ENCODE peak calls at places on chromosomes 1 and 21, in ten cellular contexts. One of them, this sample, is unnamed.

GRCh38 chr1:236280438-236281285 is 1.1 kb downstream of the ERO1B start:
- DNase-seq in tibial nerve: no peak
- DNase-seq in H54: no peak
- DNase-seq in heart left ventricle: peak
- DNase-seq in ovary: no peak
- DNase-seq in adrenal gland: peak
- DNase-seq in HCT116: no peak
- DNase-seq in lower leg skin: peak
- DNase-seq in NB4: no peak
- DNase-seq in IMR-90: no peak
- DNase-seq in this sample: no peak

GRCh38 chr21:17352937-17353655 is 159.7 kb upstream of the CXADR start:
- DNase-seq in NB4: no peak
- DNase-seq in heart left ventricle: no peak
- DNase-seq in adrenal gland: no peak
- DNase-seq in HCT116: no peak
- DNase-seq in IMR-90: no peak
- DNase-seq in H54: no peak
- DNase-seq in ovary: no peak
- DNase-seq in lower leg skin: no peak
- DNase-seq in tibial nerve: no peak
- DNase-seq in this sample: no peak

GRCh38 chr1:116374340-116375164 is 1.5 kb downstream of the ATP1A1 start:
- DNase-seq in NB4: peak
- DNase-seq in ovary: no peak
- DNase-seq in tibial nerve: no peak
- DNase-seq in IMR-90: no peak
- DNase-seq in heart left ventricle: no peak
- DNase-seq in lower leg skin: no peak
- DNase-seq in HCT116: no peak
- DNase-seq in adrenal gland: no peak
- DNase-seq in H54: no peak
- DNase-seq in this sample: no peak

GRCh38 chr1:202593845-202594244 is 116.4 kb downstream of the SYT2 start:
- DNase-seq in NB4: no peak
- DNase-seq in lower leg skin: no peak
- DNase-seq in IMR-90: peak
- DNase-seq in ovary: no peak
- DNase-seq in adrenal gland: no peak
- DNase-seq in tibial nerve: no peak
- DNase-seq in H54: peak
- DNase-seq in HCT116: peak
- DNase-seq in heart left ventricle: no peak
- DNase-seq in this sample: no peak

GRCh38 chr1:170168263-170168662 is 22.5 kb downstream of the NTMT2 start:
- DNase-seq in NB4: no peak
- DNase-seq in lower leg skin: no peak
- DNase-seq in IMR-90: peak
- DNase-seq in H54: peak
- DNase-seq in tibial nerve: no peak
- DNase-seq in ovary: no peak
- DNase-seq in adrenal gland: no peak
- DNase-seq in heart left ventricle: no peak
- DNase-seq in HCT116: no peak
- DNase-seq in this sample: no peak

GRCh38 chr21:33395866-33396265 is 7.3 kb upstream of the IFNGR2 start:
- DNase-seq in H54: peak
- DNase-seq in tibial nerve: no peak
- DNase-seq in ovary: no peak
- DNase-seq in heart left ventricle: no peak
- DNase-seq in IMR-90: peak
- DNase-seq in lower leg skin: no peak
- DNase-seq in NB4: peak
- DNase-seq in adrenal gland: no peak
- DNase-seq in HCT116: no peak
- DNase-seq in this sample: no peak

GRCh38 chr1:200157718-200158117 is 130.2 kb downstream of the NR5A2 start:
- DNase-seq in lower leg skin: no peak
- DNase-seq in IMR-90: no peak
- DNase-seq in NB4: no peak
- DNase-seq in adrenal gland: no peak
- DNase-seq in HCT116: no peak
- DNase-seq in ovary: no peak
- DNase-seq in tibial nerve: no peak
- DNase-seq in H54: no peak
- DNase-seq in heart left ventricle: no peak
- DNase-seq in this sample: no peak

GRCh38 chr1:14516974-14517812 is 81.3 kb upstream of the KAZN start:
- DNase-seq in H54: peak
- DNase-seq in heart left ventricle: no peak
- DNase-seq in ovary: no peak
- DNase-seq in HCT116: no peak
- DNase-seq in adrenal gland: peak
- DNase-seq in tibial nerve: no peak
- DNase-seq in NB4: no peak
- DNase-seq in lower leg skin: peak
- DNase-seq in IMR-90: peak
- DNase-seq in this sample: no peak

GRCh38 chr1:221284028-221284427 is 404.8 kb downstream of the HLX start:
- DNase-seq in HCT116: peak
- DNase-seq in NB4: no peak
- DNase-seq in heart left ventricle: no peak
- DNase-seq in IMR-90: peak
- DNase-seq in H54: no peak
- DNase-seq in lower leg skin: no peak
- DNase-seq in adrenal gland: no peak
- DNase-seq in ovary: no peak
- DNase-seq in tibial nerve: no peak
- DNase-seq in this sample: no peak

GRCh38 chr1:209643295-209644020 is 8.8 kb downstream of the LAMB3 start:
- DNase-seq in adrenal gland: peak
- DNase-seq in NB4: no peak
- DNase-seq in heart left ventricle: peak
- DNase-seq in lower leg skin: no peak
- DNase-seq in HCT116: no peak
- DNase-seq in tibial nerve: no peak
- DNase-seq in IMR-90: no peak
- DNase-seq in H54: no peak
- DNase-seq in ovary: peak
- DNase-seq in this sample: peak

GRCh38 chr1:211932581-211933010 is 102.0 kb upstream of the LPGAT1 start:
- DNase-seq in heart left ventricle: no peak
- DNase-seq in tibial nerve: no peak
- DNase-seq in adrenal gland: no peak
- DNase-seq in IMR-90: no peak
- DNase-seq in HCT116: no peak
- DNase-seq in H54: no peak
- DNase-seq in NB4: peak
- DNase-seq in lower leg skin: no peak
- DNase-seq in ovary: no peak
- DNase-seq in this sample: peak

GRCh38 chr1:20325844-20326323 is 35.2 kb downstream of the VWA5B1 start:
- DNase-seq in heart left ventricle: no peak
- DNase-seq in NB4: no peak
- DNase-seq in lower leg skin: no peak
- DNase-seq in tibial nerve: no peak
- DNase-seq in ovary: no peak
- DNase-seq in IMR-90: peak
- DNase-seq in H54: no peak
- DNase-seq in HCT116: no peak
- DNase-seq in adrenal gland: no peak
- DNase-seq in this sample: no peak

DNA sequence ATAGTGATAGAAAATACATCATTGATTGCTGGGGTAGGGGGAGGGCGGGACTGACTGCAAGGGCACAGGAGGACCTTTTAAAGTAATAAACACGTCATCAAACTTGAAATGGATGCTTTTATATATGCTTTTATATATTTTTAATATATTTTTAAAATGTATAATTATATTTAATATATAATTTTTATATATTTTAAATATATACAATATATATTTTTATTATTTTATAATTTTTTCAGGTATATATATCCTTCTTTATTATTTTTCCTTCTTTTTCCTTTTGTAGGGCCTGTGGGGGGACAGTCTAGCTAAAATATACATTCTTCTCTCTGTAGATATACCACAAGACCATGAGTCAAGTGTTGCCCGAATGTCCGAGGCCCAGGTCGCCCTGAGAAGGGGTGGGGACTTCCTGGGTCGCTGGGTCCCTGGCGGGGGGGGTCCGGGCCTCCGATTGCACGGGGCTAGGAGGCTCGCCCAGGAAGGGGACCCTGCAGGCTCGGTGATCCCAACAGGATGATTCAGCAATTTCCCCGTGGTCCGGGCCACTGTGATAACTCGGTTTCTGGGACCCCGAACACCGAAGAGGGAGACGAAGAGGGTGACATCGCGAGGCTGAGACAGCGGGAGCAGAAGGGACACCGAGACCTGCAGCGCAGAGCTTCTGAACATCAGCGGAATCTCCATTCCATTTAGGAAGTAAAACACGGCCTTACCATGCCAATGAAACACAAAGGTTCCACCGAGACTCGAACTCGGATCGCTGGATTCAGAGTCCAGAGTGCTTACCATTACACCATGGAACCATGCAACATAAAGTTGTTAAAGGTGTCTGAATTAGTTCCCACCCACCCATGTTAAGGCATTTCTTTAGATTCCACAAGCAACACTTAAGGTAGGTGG is 112.5 kb upstream of the NBPF11 start:
- DNase-seq in IMR-90: peak
- DNase-seq in lower leg skin: no peak
- DNase-seq in adrenal gland: no peak
- DNase-seq in NB4: peak
- DNase-seq in heart left ventricle: no peak
- DNase-seq in ovary: peak
- DNase-seq in H54: no peak
- DNase-seq in tibial nerve: no peak
- DNase-seq in HCT116: peak
- DNase-seq in this sample: no peak
- TF ChIP-seq POLR2A in IMR-90: no peak
- TF ChIP-seq POLR2A in lower leg skin: no peak
- TF ChIP-seq POLR2A in adrenal gland: no peak
- TF ChIP-seq POLR2A in NB4: no peak
- TF ChIP-seq POLR2A in heart left ventricle: no peak
- TF ChIP-seq POLR2A in ovary: no peak
- TF ChIP-seq POLR2A in H54: no peak
- TF ChIP-seq POLR2A in tibial nerve: no peak
- TF ChIP-seq POLR2A in HCT116: peak
- TF ChIP-seq POLR2A in this sample: no peak

DNA sequence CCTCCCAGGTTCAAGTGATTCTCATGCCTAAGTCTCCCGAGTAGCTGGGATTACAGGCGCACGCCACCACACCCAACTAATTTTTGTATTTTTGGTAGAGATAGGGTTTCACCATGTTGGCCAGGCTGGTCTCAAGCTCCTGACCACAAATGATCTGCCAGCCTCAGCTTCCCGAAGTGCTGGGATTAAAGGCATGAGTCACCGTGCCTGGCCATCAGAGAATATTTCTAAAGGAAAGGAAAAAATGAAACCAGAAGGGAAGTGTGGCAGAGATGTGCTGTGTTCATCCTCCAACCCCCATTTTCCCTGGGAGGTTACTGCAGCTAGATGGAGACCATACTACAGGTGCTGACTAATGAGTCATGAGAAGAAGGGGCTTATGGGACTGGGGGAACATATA is 964.1 kb downstream of the TTLL7 start:
- DNase-seq in tibial nerve: no peak
- DNase-seq in NB4: no peak
- DNase-seq in adrenal gland: no peak
- DNase-seq in HCT116: no peak
- DNase-seq in H54: no peak
- DNase-seq in heart left ventricle: no peak
- DNase-seq in IMR-90: no peak
- DNase-seq in lower leg skin: no peak
- DNase-seq in ovary: no peak
- DNase-seq in this sample: no peak
- TF ChIP-seq POLR2A in tibial nerve: no peak
- TF ChIP-seq POLR2A in NB4: no peak
- TF ChIP-seq POLR2A in adrenal gland: no peak
- TF ChIP-seq POLR2A in HCT116: no peak
- TF ChIP-seq POLR2A in H54: no peak
- TF ChIP-seq POLR2A in heart left ventricle: no peak
- TF ChIP-seq POLR2A in IMR-90: no peak
- TF ChIP-seq POLR2A in lower leg skin: no peak
- TF ChIP-seq POLR2A in ovary: no peak
- TF ChIP-seq POLR2A in this sample: no peak

GRCh38 chr1:15777913-15778707 is 19.5 kb downstream of the FBLIM1 start:
- DNase-seq in adrenal gland: no peak
- DNase-seq in lower leg skin: no peak
- DNase-seq in IMR-90: no peak
- DNase-seq in tibial nerve: no peak
- DNase-seq in H54: no peak
- DNase-seq in ovary: no peak
- DNase-seq in HCT116: no peak
- DNase-seq in NB4: no peak
- DNase-seq in heart left ventricle: no peak
- DNase-seq in this sample: no peak
- TF ChIP-seq POLR2A in adrenal gland: no peak
- TF ChIP-seq POLR2A in lower leg skin: no peak
- TF ChIP-seq POLR2A in IMR-90: no peak
- TF ChIP-seq POLR2A in tibial nerve: no peak
- TF ChIP-seq POLR2A in H54: no peak
- TF ChIP-seq POLR2A in ovary: no peak
- TF ChIP-seq POLR2A in HCT116: no peak
- TF ChIP-seq POLR2A in NB4: no peak
- TF ChIP-seq POLR2A in heart left ventricle: no peak
- TF ChIP-seq POLR2A in this sample: no peak

GRCh38 chr1:185739967-185740366 is 5.8 kb downstream of the HMCN1 start:
- DNase-seq in heart left ventricle: no peak
- DNase-seq in ovary: no peak
- DNase-seq in adrenal gland: no peak
- DNase-seq in tibial nerve: no peak
- DNase-seq in lower leg skin: no peak
- DNase-seq in H54: no peak
- DNase-seq in IMR-90: no peak
- DNase-seq in NB4: no peak
- DNase-seq in HCT116: no peak
- DNase-seq in this sample: no peak
- TF ChIP-seq POLR2A in heart left ventricle: no peak
- TF ChIP-seq POLR2A in ovary: no peak
- TF ChIP-seq POLR2A in adrenal gland: no peak
- TF ChIP-seq POLR2A in tibial nerve: no peak
- TF ChIP-seq POLR2A in lower leg skin: no peak
- TF ChIP-seq POLR2A in H54: no peak
- TF ChIP-seq POLR2A in IMR-90: no peak
- TF ChIP-seq POLR2A in NB4: no peak
- TF ChIP-seq POLR2A in HCT116: no peak
- TF ChIP-seq POLR2A in this sample: no peak

GRCh38 chr1:43707191-43708005 is at the start of gene ST3GAL3:
- DNase-seq in HCT116: peak
- DNase-seq in adrenal gland: peak
- DNase-seq in lower leg skin: peak
- DNase-seq in tibial nerve: peak
- DNase-seq in NB4: peak
- DNase-seq in IMR-90: peak
- DNase-seq in heart left ventricle: peak
- DNase-seq in ovary: peak
- DNase-seq in H54: peak
- DNase-seq in this sample: peak
- TF ChIP-seq POLR2A in HCT116: peak
- TF ChIP-seq POLR2A in adrenal gland: peak
- TF ChIP-seq POLR2A in lower leg skin: no peak
- TF ChIP-seq POLR2A in tibial nerve: peak
- TF ChIP-seq POLR2A in NB4: peak
- TF ChIP-seq POLR2A in IMR-90: peak
- TF ChIP-seq POLR2A in heart left ventricle: peak
- TF ChIP-seq POLR2A in ovary: peak
- TF ChIP-seq POLR2A in H54: peak
- TF ChIP-seq POLR2A in this sample: peak

This sample was measured in body of pancreas.